ENCODE peak calls at places on chromosomes 12 and 14, in nine cellular contexts. G, E, X, L, Z, D, P, J and Y are unnamed samples. For H3K9me3, the result is how much of the 10 kb centered on the place peaks cover.

GRCh38 chr12:46413368-46413767 is 40.8 kb upstream of the SLC38A2 start:
- DNase-seq in G (no peak), E (no peak), X (no peak), L (no peak), Z (no peak), D (no peak), P (no peak), J (no peak), Y (no peak)

GRCh38 chr12:47286676-47287075 is 206.9 kb upstream of the AMIGO2 start:
- DNase-seq in G (no peak), E (peak), X (no peak), L (no peak), Z (no peak), D (no peak), P (no peak), J (no peak), Y (no peak)

GRCh38 chr14:37230551-37231194 is 32.9 kb downstream of the MIPOL1 start:
- DNase-seq in G (no peak), E (peak), X (no peak), L (no peak), Z (peak), D (peak), P (no peak), J (no peak), Y (no peak)

GRCh38 chr14:65972346-65972745 is 513.8 kb upstream of the CCDC196 start:
- DNase-seq in G (no peak), E (no peak), X (no peak), L (no peak), Z (no peak), D (no peak), P (no peak), J (no peak), Y (no peak)

GRCh38 chr14:68688872-68689371 is 103.9 kb downstream of the ZFP36L1 start:
- DNase-seq in G (no peak), E (peak), X (peak), L (no peak), Z (no peak), D (no peak), P (no peak), J (no peak), Y (no peak)

GRCh38 chr12:113449299-113449698 is 22.4 kb downstream of the LHX5 start:
- DNase-seq in G (no peak), E (no peak), X (no peak), L (no peak), Z (no peak), D (no peak), P (no peak), J (no peak), Y (no peak)

GRCh38 chr14:23602181-23603095 is 23.8 kb upstream of the JPH4 start:
- DNase-seq in G (no peak), E (no peak), X (no peak), L (no peak), Z (no peak), D (no peak), P (no peak), J (no peak), Y (no peak)

GRCh38 chr14:102417118-102417517 is 54.4 kb downstream of the TECPR2 start:
- DNase-seq in G (no peak), E (no peak), X (no peak), L (no peak), Z (no peak), D (no peak), P (no peak), J (no peak), Y (no peak)

GRCh38 chr12:58981961-58982360 is 61.7 kb upstream of the LRIG3 start:
- DNase-seq in G (no peak), E (no peak), X (no peak), L (no peak), Z (no peak), D (no peak), P (no peak), J (no peak), Y (no peak)

GRCh38 chr14:24721772-24722171 is 87.8 kb upstream of the GZMB start:
- DNase-seq in G (no peak), E (no peak), X (no peak), L (no peak), Z (no peak), D (no peak), P (no peak), J (no peak), Y (no peak)

GRCh38 chr12:2034633-2035420 is 18.0 kb upstream of the CACNA1C start:
- DNase-seq in G (peak), E (peak), X (peak), L (peak), Z (peak), D (peak), P (peak), J (peak), Y (peak)

GRCh38 chr14:72547999-72548398 is 345.9 kb downstream of the DPF3 start:
- DNase-seq in G (no peak), E (no peak), X (no peak), L (no peak), Z (no peak), D (no peak), P (no peak), J (no peak), Y (no peak)

GRCh38 chr12:46356655-46357437 is 15.7 kb downstream of the SLC38A2 start:
- DNase-seq in G (no peak), E (no peak), X (no peak), L (no peak), Z (no peak), D (no peak), P (no peak), J (no peak), Y (no peak)

GRCh38 chr12:104460973-104461693 is 4.4 kb downstream of the CHST11 start:
- DNase-seq in G (no peak), E (no peak), X (no peak), L (no peak), Z (no peak), D (no peak), P (no peak), J (no peak), Y (no peak)

GRCh38 chr12:100656806-100657205 is 83.3 kb downstream of the GAS2L3 start:
- DNase-seq in G (no peak), E (peak), X (no peak), L (no peak), Z (no peak), D (no peak), P (no peak), J (no peak), Y (no peak)

GRCh38 chr14:101109347-101109638 is 205.8 kb upstream of the RTL1 start:
- DNase-seq in G (no peak), E (no peak), X (no peak), L (no peak), Z (no peak), D (no peak), P (peak), J (peak), Y (no peak)

GRCh38 chr14:102418853-102419240 is 56.1 kb downstream of the TECPR2 start:
- DNase-seq in G (no peak), E (no peak), X (no peak), L (no peak), Z (no peak), D (no peak), P (no peak), J (no peak), Y (no peak)

GRCh38 chr12:77720258-77720657 is 110.4 kb upstream of the NAV3 start:
- DNase-seq in G (no peak), E (peak), X (no peak), L (no peak), Z (no peak), D (no peak), P (no peak), J (no peak), Y (no peak)

GRCh38 chr12:51683763-51684357 is 92.8 kb downstream of the SCN8A start:
- DNase-seq in G (no peak), E (no peak), X (no peak), L (no peak), Z (no peak), D (no peak), P (peak), J (no peak), Y (peak)

GRCh38 chr12:126944684-126945083 is 1322.3 kb upstream of the TMEM132C start:
- DNase-seq in G (no peak), E (no peak), X (no peak), L (no peak), Z (no peak), D (no peak), P (no peak), J (no peak), Y (no peak)

GRCh38 chr12:92721130-92721529 is 18.3 kb downstream of the PLEKHG7 start:
- DNase-seq in G (no peak), E (no peak), X (no peak), L (no peak), Z (no peak), D (no peak), P (no peak), J (no peak), Y (peak)

GRCh38 chr12:25106818-25107217 is 88.1 kb downstream of the DNAI7 start:
- DNase-seq in G (no peak), E (no peak), X (no peak), L (no peak), Z (no peak), D (no peak), P (no peak), J (no peak), Y (no peak)

GRCh38 chr12:49089831-49090773 is 4.5 kb downstream of the DHH start:
- DNase-seq in G (peak), E (peak), X (peak), L (peak), Z (peak), D (no peak), P (peak), J (peak), Y (peak)

GRCh38 chr14:70999117-70999516 is 91.9 kb downstream of the PCNX1 start:
- DNase-seq in G (no peak), E (no peak), X (no peak), L (no peak), Z (no peak), D (no peak), P (no peak), J (no peak), Y (no peak)

GRCh38 chr12:62933220-62933870 is 1.6 kb downstream of the PPM1H start:
- DNase-seq in G (peak), E (peak), X (no peak), L (no peak), Z (no peak), D (peak), P (peak), J (peak), Y (no peak)

GRCh38 chr14:79465651-79466050 is 745.7 kb downstream of the DIO2 start:
- DNase-seq in G (no peak), E (no peak), X (no peak), L (no peak), Z (no peak), D (no peak), P (no peak), J (no peak), Y (no peak)

GRCh38 chr12:34598352-34598827 is 576.1 kb downstream of the ALG10 start:
- DNase-seq in G (no peak), E (no peak), X (no peak), L (no peak), Z (no peak), D (no peak), P (no peak), J (no peak), Y (no peak)

GRCh38 chr12:34599530-34600513 is 577.5 kb downstream of the ALG10 start:
- DNase-seq in G (no peak), E (no peak), X (no peak), L (no peak), Z (no peak), D (no peak), P (no peak), J (peak), Y (no peak)

GRCh38 chr12:34598851-34599529 is 576.7 kb downstream of the ALG10 start:
- DNase-seq in G (no peak), E (no peak), X (no peak), L (peak), Z (no peak), D (no peak), P (peak), J (peak), Y (no peak)

GRCh38 chr12:34595749-34596733 is 573.7 kb downstream of the ALG10 start:
- DNase-seq in G (no peak), E (no peak), X (peak), L (peak), Z (no peak), D (no peak), P (no peak), J (peak), Y (no peak)

DNA sequence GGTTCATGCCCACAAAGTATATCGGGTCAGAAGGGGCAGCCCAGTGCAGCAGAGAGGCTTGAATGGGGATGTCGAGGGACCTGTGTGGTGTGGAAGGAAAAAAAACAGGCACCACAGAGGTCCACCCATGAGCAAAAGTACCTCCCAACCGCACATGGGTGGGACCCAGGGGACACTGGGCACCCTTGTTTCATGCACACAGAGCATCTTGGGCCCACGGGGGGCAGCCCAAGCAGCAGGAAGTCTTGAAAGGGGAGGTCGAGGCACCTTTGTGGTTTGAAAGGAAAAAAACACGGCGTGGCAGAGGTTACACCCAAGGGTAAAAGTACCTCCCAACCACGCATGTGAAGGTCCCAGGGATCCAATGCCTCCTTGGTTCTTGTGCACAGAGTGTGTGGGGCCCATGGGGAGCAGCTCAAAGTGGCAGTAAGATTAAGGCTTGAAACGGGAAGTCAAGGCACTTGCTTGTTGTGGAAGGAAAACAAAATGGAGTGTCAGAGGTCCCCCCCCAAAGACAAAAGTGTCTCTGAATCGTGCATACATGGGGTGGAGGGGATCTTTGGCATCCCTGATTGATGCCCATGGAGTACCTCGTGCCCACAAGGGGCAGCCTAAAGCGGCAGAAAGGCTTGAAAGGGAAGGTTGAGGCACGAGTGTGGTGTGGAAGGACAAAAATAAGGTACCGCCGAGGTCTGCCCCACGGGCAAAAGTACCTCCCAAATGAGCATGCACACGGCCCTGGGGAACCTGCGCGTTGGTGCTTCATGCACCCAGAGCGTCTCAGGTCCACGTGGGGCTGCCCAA is 575.5 kb downstream of the ALG10 start:
- DNase-seq in G (no peak), E (no peak), X (no peak), L (peak), Z (no peak), D (no peak), P (peak), J (peak), Y (no peak)
- H3K9me3 ChIP-seq in G (half or more), E (under half), X (under half), L (half or more), Z (under half), D (under half), P (half or more), J (under half), Y (under half)

GRCh38 chr14:106491851-106492250 is 965.5 kb downstream of the TMEM121 start:
- DNase-seq in G (no peak), E (no peak), X (no peak), L (no peak), Z (no peak), D (no peak), P (no peak), J (no peak), Y (peak)
- H3K9me3 ChIP-seq in G (under half), E (under half), X (under half), L (under half), Z (under half), D (under half), P (under half), J (under half), Y (under half)

GRCh38 chr14:106843951-106844483 is 1317.6 kb downstream of the TMEM121 start:
- DNase-seq in G (no peak), E (no peak), X (peak), L (peak), Z (peak), D (peak), P (peak), J (no peak), Y (peak)

GRCh38 chr14:106842687-106843086 is 1316.3 kb downstream of the TMEM121 start:
- DNase-seq in G (no peak), E (no peak), X (no peak), L (no peak), Z (no peak), D (peak), P (peak), J (no peak), Y (no peak)

GRCh38 chr14:106841701-106842100 is 1315.3 kb downstream of the TMEM121 start:
- DNase-seq in G (no peak), E (no peak), X (no peak), L (no peak), Z (no peak), D (no peak), P (no peak), J (no peak), Y (no peak)

GRCh38 chr14:106844608-106845285 is 1318.4 kb downstream of the TMEM121 start:
- DNase-seq in G (peak), E (no peak), X (peak), L (peak), Z (peak), D (peak), P (peak), J (peak), Y (no peak)

GRCh38 chr14:106843376-106843775 is 1317.0 kb downstream of the TMEM121 start:
- DNase-seq in G (no peak), E (no peak), X (no peak), L (no peak), Z (no peak), D (no peak), P (no peak), J (no peak), Y (no peak)
- H3K9me3 ChIP-seq in G (under half), E (under half), X (under half), L (under half), Z (under half), D (under half), P (under half), J (under half), Y (under half)

GRCh38 chr12:37666069-37666781 is 650.3 kb upstream of the ALG10B start:
- DNase-seq in G (no peak), E (no peak), X (peak), L (no peak), Z (no peak), D (no peak), P (no peak), J (no peak), Y (no peak)
- H3K9me3 ChIP-seq in G (under half), E (under half), X (under half), L (under half), Z (under half), D (under half), P (under half), J (under half), Y (under half)

DNA sequence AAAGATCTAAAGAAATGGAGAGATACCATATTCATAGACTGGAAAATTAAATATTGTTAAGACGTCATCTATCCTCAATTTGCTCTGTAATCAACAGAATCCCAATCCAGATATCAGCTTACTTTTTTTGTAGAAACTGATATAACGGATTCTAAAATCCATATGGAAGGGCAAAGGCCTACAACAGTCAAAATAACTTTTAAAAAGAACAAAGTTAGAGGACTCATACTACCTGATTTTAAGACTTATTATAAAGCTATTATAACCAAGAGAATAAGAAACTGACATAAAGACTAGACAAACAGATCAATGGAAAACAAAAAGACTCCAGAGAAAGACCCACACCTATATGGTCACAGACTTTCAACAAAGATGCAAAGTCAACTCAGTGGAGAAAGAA is 6.0 kb downstream of the DDX24 start:
- DNase-seq in G (no peak), E (no peak), X (no peak), L (no peak), Z (no peak), D (no peak), P (no peak), J (no peak), Y (no peak)
- H3K9me3 ChIP-seq in G (under half), E (under half), X (under half), L (under half), Z (under half), D (half or more), P (under half), J (under half), Y (under half)

DNA sequence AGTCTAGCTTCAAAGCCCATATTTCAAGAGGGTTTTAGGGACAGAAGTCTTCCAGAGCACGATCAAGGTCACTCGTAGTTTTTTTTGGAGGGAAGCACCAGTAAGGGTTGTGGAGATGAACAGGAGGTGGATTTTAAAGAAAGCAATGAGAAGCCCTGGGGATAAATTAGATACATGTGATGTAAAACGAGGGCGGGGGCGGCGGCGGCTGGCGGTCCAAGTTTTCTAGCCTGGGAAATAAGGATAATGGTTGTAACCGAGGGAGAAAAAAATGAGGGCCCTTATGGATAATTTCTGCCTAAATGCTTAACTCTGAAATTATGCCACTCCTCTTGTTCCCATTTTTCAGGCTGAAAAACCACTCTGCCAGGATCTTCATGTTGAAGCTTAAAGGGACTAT is 192.7 kb upstream of the FOXN3 start:
- DNase-seq in G (no peak), E (no peak), X (no peak), L (no peak), Z (no peak), D (no peak), P (no peak), J (no peak), Y (no peak)
- H3K9me3 ChIP-seq in G (under half), E (under half), X (under half), L (under half), Z (under half), D (under half), P (under half), J (under half), Y (under half)

GRCh38 chr14:105844047-105844630 is 317.8 kb downstream of the TMEM121 start:
- DNase-seq in G (peak), E (no peak), X (no peak), L (no peak), Z (no peak), D (no peak), P (no peak), J (no peak), Y (no peak)

GRCh38 chr14:105843444-105844046 is 317.2 kb downstream of the TMEM121 start:
- DNase-seq in G (no peak), E (no peak), X (no peak), L (no peak), Z (no peak), D (no peak), P (no peak), J (no peak), Y (peak)

GRCh38 chr14:105846312-105846711 is 319.9 kb downstream of the TMEM121 start:
- DNase-seq in G (no peak), E (no peak), X (no peak), L (no peak), Z (no peak), D (no peak), P (no peak), J (no peak), Y (no peak)

GRCh38 chr14:105845725-105846309 is 319.4 kb downstream of the TMEM121 start:
- DNase-seq in G (no peak), E (no peak), X (no peak), L (no peak), Z (no peak), D (no peak), P (no peak), J (no peak), Y (no peak)

GRCh38 chr14:105844810-105845724 is 318.7 kb downstream of the TMEM121 start:
- DNase-seq in G (no peak), E (no peak), X (no peak), L (no peak), Z (no peak), D (no peak), P (no peak), J (no peak), Y (no peak)
- H3K9me3 ChIP-seq in G (under half), E (under half), X (under half), L (under half), Z (under half), D (under half), P (under half), J (under half), Y (under half)

GRCh38 chr14:99806040-99806439 is 12.8 kb downstream of the EML1 start:
- DNase-seq in G (no peak), E (no peak), X (no peak), L (no peak), Z (no peak), D (no peak), P (no peak), J (no peak), Y (no peak)
- H3K9me3 ChIP-seq in G (under half), E (under half), X (under half), L (under half), Z (under half), D (under half), P (under half), J (under half), Y (under half)

GRCh38 chr12:125065021-125065752 is at the start of gene AACS:
- DNase-seq in G (peak), E (peak), X (peak), L (peak), Z (peak), D (peak), P (peak), J (peak), Y (peak)
- H3K9me3 ChIP-seq in G (under half), E (under half), X (under half), L (under half), Z (under half), D (under half), P (under half), J (under half), Y (under half)